ENCODE peak calls at places on chromosomes 16 and 17, in ten cellular contexts. A is pancreas, Z is gastrocnemius medialis, P is prostate gland, D is lower lobe of right lung, X is colonic mucosa, N is BJ, T is neural progenitor cell, G is psoas muscle, V is mesenchymal stem cell. K is an unnamed sample.

GRCh38 chr17:50767030-50767429 is 288 bp downstream of the ANKRD40CL start:
- DNase-seq in T (no peak), G (no peak), Z (no peak), N (no peak), V (no peak), A (no peak), X (peak; percentile 44), P (no peak), D (no peak), K (no peak)

GRCh38 chr17:76827736-76828135 is 40.5 kb upstream of the MGAT5B start:
- DNase-seq in D (no peak), Z (no peak), P (no peak), X (no peak), A (no peak), N (no peak), G (no peak), T (no peak), V (no peak), K (no peak)

GRCh38 chr17:3660311-3660891 is 8.0 kb downstream of the TAX1BP3 start:
- DNase-seq in D (no peak), G (no peak), V (no peak), P (peak; percentile 47), A (no peak), X (no peak), Z (no peak), N (no peak), T (no peak), K (no peak)

GRCh38 chr16:85046957-85047866 is 19.6 kb downstream of the KIAA0513 start:
- DNase-seq in Z (no peak), P (peak; percentile 52), D (peak; percentile 68), X (peak; percentile 85), G (no peak), T (no peak), V (peak; percentile 35), N (no peak), A (no peak), K (no peak)

GRCh38 chr16:57601801-57602478 is 26.5 kb upstream of the ADGRG1 start:
- DNase-seq in A (no peak), D (no peak), P (no peak), X (no peak), G (no peak), V (no peak), T (no peak), Z (no peak), N (no peak), K (no peak)

GRCh38 chr16:23391381-23392222 is 61.4 kb downstream of the COG7 start:
- DNase-seq in Z (no peak), G (no peak), V (no peak), P (no peak), X (no peak), T (no peak), D (peak; percentile 74), A (no peak), N (no peak), K (no peak)

GRCh38 chr17:61737820-61738219 is 125.5 kb downstream of the BRIP1 start:
- DNase-seq in D (no peak), A (no peak), P (no peak), X (no peak), G (no peak), V (no peak), N (no peak), T (no peak), Z (no peak), K (peak; percentile 42)

GRCh38 chr17:31391496-31391949 is at the start of gene RAB11FIP4:
- DNase-seq in V (peak; percentile 18), A (no peak), Z (no peak), X (no peak), G (no peak), P (no peak), D (no peak), N (no peak), T (peak; percentile 81), K (no peak)

GRCh38 chr17:54967621-54968258 is 714 bp downstream of the COX11 start:
- DNase-seq in T (peak; percentile 18), D (no peak), G (no peak), N (no peak), P (no peak), X (peak; percentile 49), V (peak; percentile 39), A (peak; percentile 20), Z (no peak), K (peak; percentile 33)

GRCh38 chr16:84738255-84739038 is 38.6 kb downstream of the USP10 start:
- DNase-seq in N (no peak), P (peak; percentile 80), V (peak; percentile 87), Z (peak; percentile 49), X (peak; percentile 94), D (peak; percentile 78), A (no peak), G (peak; percentile 66), T (peak; percentile 87), K (peak; percentile 77)

GRCh38 chr17:80826955-80827645 is 164.5 kb upstream of the CHMP6 start:
- DNase-seq in A (no peak), P (no peak), G (peak; percentile 87), T (peak; percentile 39), D (no peak), V (peak; percentile 94), N (peak; percentile 82), Z (peak; percentile 87), X (no peak), K (peak; percentile 88)

GRCh38 chr17:44191941-44192496 is 5.2 kb downstream of the TMUB2 start:
- DNase-seq in D (no peak), G (no peak), Z (no peak), P (no peak), T (no peak), N (no peak), V (no peak), X (peak; percentile 64), A (no peak), K (no peak)

GRCh38 chr17:4896332-4897197 is 2.8 kb upstream of the C17orf107 start:
- DNase-seq in G (no peak), Z (no peak), A (peak; percentile 73), D (no peak), P (no peak), X (no peak), N (no peak), V (no peak), T (no peak), K (no peak)

GRCh38 chr16:12538667-12539081 is 265.0 kb downstream of the CPPED1 start:
- DNase-seq in P (no peak), G (no peak), N (no peak), T (no peak), V (peak; percentile 24), A (no peak), Z (no peak), X (no peak), D (no peak), K (peak; percentile 63)

GRCh38 chr17:36932383-36933173 is 4.7 kb upstream of the LHX1 start:
- DNase-seq in X (no peak), P (no peak), T (no peak), N (no peak), G (no peak), A (no peak), D (no peak), Z (no peak), V (no peak), K (no peak)

GRCh38 chr17:36931096-36931696 is 6.1 kb upstream of the LHX1 start:
- DNase-seq in P (no peak), T (no peak), D (no peak), V (no peak), Z (no peak), X (no peak), A (no peak), N (no peak), G (no peak), K (no peak)

GRCh38 chr17:36933174-36934143 is 3.8 kb upstream of the LHX1 start:
- DNase-seq in Z (no peak), G (no peak), D (no peak), A (no peak), V (no peak), X (peak; percentile 45), T (peak; percentile 54), N (no peak), P (no peak), K (no peak)

GRCh38 chr17:36930501-36930900 is 6.8 kb upstream of the LHX1 start:
- DNase-seq in Z (no peak), G (no peak), A (no peak), T (no peak), V (no peak), D (no peak), P (no peak), N (no peak), X (no peak), K (no peak)

GRCh38 chr17:36931697-36932382 is 5.4 kb upstream of the LHX1 start:
- DNase-seq in T (no peak), V (no peak), X (no peak), G (no peak), P (peak; percentile 42), D (no peak), Z (no peak), N (no peak), A (no peak), K (no peak)
- H3K27me3 ChIP-seq in T (peaks cover 100% of the 10 kb centered on the region), V (peaks cover 99% of the 10 kb centered on the region), X (peaks cover 95% of the 10 kb centered on the region), G (peaks cover 95% of the 10 kb centered on the region), P (peaks cover 81% of the 10 kb centered on the region), D (peaks cover 100% of the 10 kb centered on the region), Z (peaks cover 97% of the 10 kb centered on the region), N (peaks cover 85% of the 10 kb centered on the region), A (peaks cover 30% of the 10 kb centered on the region), K (peaks cover 76% of the 10 kb centered on the region)

GRCh38 chr17:42535400-42536047 is 517 bp upstream of the NAGLU start:
- DNase-seq in G (no peak), T (no peak), P (no peak), D (no peak), X (no peak), N (no peak), Z (no peak), V (no peak), A (no peak), K (no peak)
- H3K4me3 ChIP-seq in G (peak overlapping the region; percentile 74), T (peak overlapping the region; percentile 52), P (peak overlapping the region; percentile 83), D (peak overlapping the region; percentile 70), X (peak overlapping the region; percentile 67), N (peak overlapping the region; percentile 48), Z (peak overlapping the region; percentile 63), V (peak overlapping the region; percentile 95), A (peak overlapping the region; percentile 68), K (peak overlapping the region; percentile 60)

GRCh38 chr17:74924250-74924948 is at the start of gene OTOP2:
- DNase-seq in Z (peak; percentile 12), N (no peak), A (peak; percentile 67), G (no peak), D (peak; percentile 73), V (no peak), T (peak; percentile 38), P (no peak), X (no peak), K (no peak)
- H3K27me3 ChIP-seq in Z (peaks cover 49% of the 10 kb centered on the region), N (peaks cover 44% of the 10 kb centered on the region), A (peaks cover 11% of the 10 kb centered on the region), G (peaks cover 84% of the 10 kb centered on the region), D (peaks cover 83% of the 10 kb centered on the region), V (peaks cover 87% of the 10 kb centered on the region), T (peaks cover 81% of the 10 kb centered on the region), P (peaks cover 22% of the 10 kb centered on the region), X (peaks cover 63% of the 10 kb centered on the region), K (peaks cover 17% of the 10 kb centered on the region)

DNA sequence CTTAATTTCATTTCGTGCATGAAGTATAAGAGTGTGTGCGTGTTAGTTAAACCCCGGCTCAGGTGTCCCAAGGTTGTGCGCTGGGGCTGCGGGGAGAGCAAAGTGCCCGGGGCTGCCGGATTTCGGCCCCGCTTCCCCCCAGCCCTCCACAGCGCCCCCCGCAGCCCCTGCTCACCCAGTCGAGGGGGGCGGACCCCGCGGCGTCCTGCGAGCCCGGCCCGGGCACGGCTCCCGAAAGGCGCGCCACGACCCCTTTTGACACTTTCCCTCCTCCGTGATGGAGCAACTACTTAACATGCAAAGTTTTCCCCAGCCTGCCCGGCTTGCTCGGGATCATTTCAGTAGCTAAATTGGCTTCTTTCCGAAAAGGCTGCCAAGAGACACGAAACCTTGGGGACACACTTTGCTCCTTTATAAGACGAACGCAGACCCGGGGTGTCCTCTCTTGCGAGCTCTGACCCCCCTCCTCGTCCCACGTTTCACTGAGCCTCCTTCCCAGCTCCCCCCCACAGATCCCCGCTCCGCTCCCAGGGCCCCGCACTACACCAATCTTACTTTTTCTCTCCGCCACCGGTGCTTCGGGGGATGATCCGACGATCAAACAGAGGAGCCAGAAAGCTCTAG is 589 bp downstream of the C17orf58 start:
- DNase-seq in N (no peak), A (peak; percentile 61), Z (no peak), X (peak; percentile 39), P (peak; percentile 10), G (peak; percentile 36), D (no peak), V (peak; percentile 46), T (peak; percentile 65), K (no peak)
- H3K4me3 ChIP-seq in N (peak overlapping the region; percentile 51), A (peak overlapping the region; percentile 59), Z (peak overlapping the region; percentile 86), X (peak overlapping the region; percentile 48), P (peak overlapping the region; percentile 39), G (peak overlapping the region; percentile 79), D (peak overlapping the region; percentile 69), V (peak overlapping the region; percentile 91), T (peak overlapping the region; percentile 57), K (peak overlapping the region; percentile 37)